ENCODE peak calls at places on chromosomes 16 and 17, in seven cellular contexts. V is heart left ventricle, J is Peyer's patch, C is esophagus muscularis mucosa, F is right lobe of liver, O is uterus, D is HepG2. U is an unnamed sample.
A peak's percentile ranks its signal among the peaks of the same experiment; 100 is the strongest.

GRCh38 chr17:39663688-39664580 is 1.2 kb upstream of the TCAP start:
- DNase-seq in V (no peak), J (no peak), C (no peak), F (no peak), O (no peak), D (peak; percentile 50), U (peak; percentile 71)

GRCh38 chr16:27439273-27440018 is 37.5 kb downstream of the IL21R start:
- DNase-seq in V (no peak), J (no peak), C (no peak), F (no peak), O (no peak), D (no peak), U (no peak)

GRCh38 chr17:79362086-79362995 is 248.5 kb downstream of the RBFOX3 start:
- DNase-seq in V (peak; percentile 58), J (no peak), C (no peak), F (no peak), O (no peak), D (no peak), U (no peak)

GRCh38 chr16:24093049-24093448 is 163.1 kb upstream of the CACNG3 start:
- DNase-seq in V (no peak), J (no peak), C (no peak), F (no peak), O (no peak), D (no peak), U (no peak)

GRCh38 chr17:83053779-83054451 is 25.5 kb upstream of the METRNL start:
- DNase-seq in V (peak; percentile 71), J (peak; percentile 43), C (no peak), F (no peak), O (peak; percentile 67), D (no peak), U (peak; percentile 48)

GRCh38 chr17:58277107-58277506 is 3.6 kb downstream of the MPO start:
- DNase-seq in V (no peak), J (no peak), C (no peak), F (no peak), O (no peak), D (no peak), U (no peak)

GRCh38 chr16:15607700-15608396 is 35.1 kb downstream of the MARF1 start:
- DNase-seq in V (peak; percentile 72), J (no peak), C (no peak), F (peak; percentile 93), O (no peak), D (peak; percentile 67), U (peak; percentile 97)

GRCh38 chr16:85041184-85041928 is 13.8 kb downstream of the KIAA0513 start:
- DNase-seq in V (no peak), J (no peak), C (no peak), F (no peak), O (no peak), D (no peak), U (no peak)

GRCh38 chr17:63498621-63499195 is 21.8 kb downstream of the ACE start:
- DNase-seq in V (no peak), J (no peak), C (no peak), F (no peak), O (no peak), D (peak; percentile 30), U (no peak)

GRCh38 chr17:63497708-63498483 is 21.0 kb downstream of the ACE start:
- DNase-seq in V (peak; percentile 43), J (no peak), C (no peak), F (no peak), O (no peak), D (peak; percentile 62), U (no peak)

GRCh38 chr17:63503330-63503685 is 19.9 kb upstream of the KCNH6 start:
- DNase-seq in V (no peak), J (no peak), C (no peak), F (no peak), O (no peak), D (no peak), U (no peak)

GRCh38 chr17:63496663-63497400 is 20.0 kb downstream of the ACE start:
- DNase-seq in V (peak; percentile 59), J (no peak), C (no peak), F (no peak), O (no peak), D (no peak), U (no peak)

DNA sequence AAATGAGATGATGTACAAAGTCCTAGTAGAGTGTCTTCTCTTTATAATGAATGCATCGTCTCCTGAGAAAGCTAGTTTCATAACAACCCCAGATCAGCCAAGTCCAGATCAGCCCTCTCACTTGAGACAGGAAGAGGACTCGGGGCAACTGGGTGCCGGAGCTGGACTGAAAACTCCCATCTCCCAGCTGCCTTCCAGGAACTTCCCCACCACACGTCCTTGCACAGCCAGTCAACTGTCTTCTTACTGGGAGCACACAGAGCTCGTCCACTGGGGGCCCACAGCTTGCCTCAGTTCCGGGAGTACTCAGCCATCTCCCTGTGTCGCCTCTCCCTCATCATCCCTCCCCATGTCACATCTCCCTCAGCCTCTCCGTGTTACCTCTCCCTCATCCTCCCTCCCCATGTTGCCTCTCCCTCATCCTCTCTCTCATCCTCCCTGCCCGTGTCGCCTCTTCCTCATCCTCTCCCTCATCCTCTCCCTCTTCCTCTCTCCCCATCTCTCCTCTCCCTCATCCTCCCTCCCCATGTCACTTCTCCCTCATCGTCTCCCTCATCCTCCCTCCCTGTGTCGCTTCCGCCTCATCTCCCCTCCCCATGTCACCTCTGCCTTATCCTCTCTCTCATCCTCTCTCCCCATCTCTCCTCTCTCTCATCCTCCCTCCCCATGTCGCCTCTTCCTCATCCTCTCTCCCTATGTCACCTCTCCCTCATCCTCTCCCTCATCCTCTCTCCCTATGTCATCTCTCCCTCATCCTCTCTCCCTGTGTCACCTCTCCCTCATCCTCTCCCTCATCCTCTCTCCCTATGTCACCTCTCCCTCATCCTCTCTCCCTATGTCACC is 22.4 kb upstream of the KCNH6 start:
- DNase-seq in V (no peak), J (no peak), C (no peak), F (no peak), O (no peak), D (no peak), U (no peak)
- TF ChIP-seq POLR2A in V (no peak), J (no peak), C (no peak), F (no peak), O (no peak), D (no peak), U (no peak)

GRCh38 chr17:44010966-44011647 is 3.7 kb downstream of the TMEM101 start:
- DNase-seq in V (no peak), J (no peak), C (no peak), F (no peak), O (no peak), D (no peak), U (no peak)

GRCh38 chr17:44006581-44007345 is 2.3 kb downstream of the NAGS start:
- DNase-seq in V (peak; percentile 99), J (peak; percentile 100), C (peak; percentile 99), F (peak; percentile 98), O (peak; percentile 99), D (no peak), U (peak; percentile 92)

GRCh38 chr17:44007346-44008204 is 3.2 kb downstream of the NAGS start:
- DNase-seq in V (no peak), J (no peak), C (no peak), F (no peak), O (no peak), D (no peak), U (no peak)

GRCh38 chr17:44005865-44006580 is 1.6 kb downstream of the NAGS start:
- DNase-seq in V (peak; percentile 72), J (peak; percentile 46), C (no peak), F (peak; percentile 76), O (no peak), D (no peak), U (no peak)

DNA sequence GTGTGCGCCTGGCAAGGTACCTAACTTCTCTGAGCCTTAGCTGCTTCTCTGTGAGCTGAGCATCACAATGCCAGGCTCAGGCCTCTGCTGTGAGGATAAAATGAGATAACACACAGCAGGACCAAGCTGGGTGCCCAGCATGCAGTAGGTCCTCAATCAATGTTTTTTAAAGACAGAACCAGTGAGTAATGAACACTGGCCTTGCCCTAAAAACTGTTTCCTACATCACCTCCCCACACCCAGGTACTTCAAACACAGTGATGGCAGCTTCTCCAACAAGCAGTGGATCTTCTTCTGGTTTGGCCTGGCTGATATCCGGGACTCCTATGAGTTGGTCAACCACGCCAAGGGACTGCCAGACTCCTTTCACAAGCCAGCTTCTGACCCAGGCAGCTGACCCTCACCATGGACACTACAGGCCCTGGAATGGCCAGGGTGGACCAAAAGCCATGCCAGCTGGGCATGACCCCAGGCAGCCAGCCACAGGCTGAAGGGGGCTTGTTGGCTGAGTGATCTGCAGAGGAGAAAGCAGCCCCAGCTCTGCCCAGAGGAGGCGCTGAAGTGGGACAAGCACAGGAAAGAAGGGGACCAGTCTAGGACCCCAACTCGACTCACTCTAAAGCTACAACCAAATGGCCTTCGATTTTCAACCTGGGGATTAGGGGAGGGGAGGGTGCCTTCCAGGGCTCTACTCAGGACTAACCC is 3.9 kb downstream of the NAGS start:
- DNase-seq in V (no peak), J (no peak), C (no peak), F (no peak), O (no peak), D (no peak), U (no peak)
- H3K4me3 ChIP-seq in V (no peak overlapping the region), J (no peak overlapping the region), C (peak overlapping the region; percentile 60), F (no peak overlapping the region), O (no peak overlapping the region), D (no peak overlapping the region), U (no peak overlapping the region)

GRCh38 chr17:17815436-17816200 is 21.2 kb downstream of the SREBF1 start:
- DNase-seq in V (no peak), J (no peak), C (no peak), F (no peak), O (no peak), D (no peak), U (no peak)

GRCh38 chr17:17816831-17817551 is 19.8 kb downstream of the SREBF1 start:
- DNase-seq in V (no peak), J (no peak), C (no peak), F (no peak), O (no peak), D (no peak), U (no peak)

GRCh38 chr17:17817552-17817947 is 19.2 kb downstream of the SREBF1 start:
- DNase-seq in V (no peak), J (no peak), C (no peak), F (no peak), O (no peak), D (no peak), U (no peak)

GRCh38 chr17:17815062-17815406 is 21.8 kb downstream of the SREBF1 start:
- DNase-seq in V (no peak), J (no peak), C (no peak), F (no peak), O (no peak), D (no peak), U (peak; percentile 78)

GRCh38 chr17:17816240-17816814 is 20.5 kb downstream of the SREBF1 start:
- DNase-seq in V (no peak), J (no peak), C (no peak), F (no peak), O (no peak), D (no peak), U (no peak)
- H3K4me1 ChIP-seq in V (peaks cover 50% of the 10 kb centered on the region), J (peaks cover 11% of the 10 kb centered on the region), C (peaks cover 97% of the 10 kb centered on the region), F (peaks cover 87% of the 10 kb centered on the region), O (peaks cover 8% of the 10 kb centered on the region), D (peaks cover 51% of the 10 kb centered on the region), U (peaks cover 68% of the 10 kb centered on the region)

DNA sequence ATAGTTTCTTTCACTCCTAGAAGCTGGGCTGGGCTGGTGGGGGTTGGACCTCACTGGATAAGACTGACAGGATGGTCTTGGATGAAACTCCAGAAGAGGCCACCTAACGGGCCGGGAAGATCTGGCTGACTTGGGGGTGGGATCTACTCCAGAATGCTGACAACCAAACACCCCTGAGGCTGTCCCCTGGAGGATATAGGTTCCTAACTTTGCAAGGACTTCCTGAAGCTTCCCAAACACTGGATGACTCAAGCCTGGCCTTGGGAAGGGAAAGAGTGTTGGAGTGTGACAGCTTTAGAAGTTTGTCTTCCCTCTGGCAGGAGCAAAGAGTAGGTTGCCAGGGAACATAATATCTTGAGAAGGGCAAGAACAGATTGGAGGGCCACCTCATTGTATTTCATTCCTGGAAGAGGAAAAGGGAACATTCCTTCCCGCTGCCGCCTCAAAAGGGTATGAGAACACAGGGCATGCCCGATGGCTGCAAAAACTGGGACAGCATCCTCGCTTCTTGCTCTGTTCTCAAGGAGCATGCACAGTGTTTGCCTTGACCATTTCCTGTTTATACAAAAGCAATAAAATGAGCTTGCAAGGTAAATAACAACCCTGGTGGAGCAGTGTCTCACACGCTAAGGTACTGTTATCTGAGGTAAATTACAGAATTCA is 6.8 kb upstream of the CYB5B start:
- DNase-seq in V (no peak), J (no peak), C (no peak), F (no peak), O (no peak), D (peak; percentile 58), U (peak; percentile 34)
- TF ChIP-seq POLR2A in V (no peak), J (no peak), C (no peak), F (no peak), O (no peak), D (no peak), U (no peak)